ENCODE peak calls at places on chromosomes 16 and 17, in five cellular contexts. F, X, T, V and M are unnamed samples.

GRCh38 chr17:56785997-56786680 is 47.6 kb downstream of the C17orf67 start:
- DNase-seq in F (no peak), X (no peak), T (no peak), V (no peak), M (no peak)

GRCh38 chr16:53666816-53667415 is 36.7 kb downstream of the RPGRIP1L start:
- DNase-seq in F (no peak), X (no peak), T (no peak), V (no peak), M (no peak)

GRCh38 chr17:63293310-63293709 is 152.8 kb downstream of the CYB561 start:
- DNase-seq in F (no peak), X (no peak), T (no peak), V (no peak), M (no peak)

GRCh38 chr17:78411241-78411855 is 32.9 kb downstream of the PGS1 start:
- DNase-seq in F (no peak), X (no peak), T (no peak), V (peak; percentile 42), M (no peak)

GRCh38 chr17:975321-975982 is 4.1 kb downstream of the NXN start:
- DNase-seq in F (no peak), X (no peak), T (no peak), V (no peak), M (no peak)

GRCh38 chr17:57986841-57987581 is 1.0 kb downstream of the VEZF1 start:
- DNase-seq in F (peak; percentile 84), X (peak; percentile 57), T (no peak), V (peak; percentile 28), M (no peak)

GRCh38 chr17:67377727-67378443 is 804 bp downstream of the PITPNC1 start:
- DNase-seq in F (peak; percentile 79), X (peak; percentile 60), T (peak; percentile 76), V (peak; percentile 64), M (no peak)

GRCh38 chr16:50280932-50281331 is 14.6 kb downstream of the ADCY7 start:
- DNase-seq in F (no peak), X (no peak), T (peak; percentile 62), V (no peak), M (no peak)

GRCh38 chr16:58678269-58678668 is 6.3 kb downstream of the SLC38A7 start:
- DNase-seq in F (no peak), X (no peak), T (no peak), V (no peak), M (no peak)

GRCh38 chr17:28744104-28744801 is 442 bp downstream of the TRAF4 start:
- DNase-seq in F (peak; percentile 91), X (peak; percentile 68), T (no peak), V (peak; percentile 87), M (no peak)

GRCh38 chr17:27665549-27665948 is 34.6 kb downstream of the LGALS9 start:
- DNase-seq in F (no peak), X (no peak), T (no peak), V (no peak), M (no peak)

GRCh38 chr16:11667824-11668589 is at the start of gene SNN:
- DNase-seq in F (peak; percentile 92), X (peak; percentile 86), T (peak; percentile 91), V (peak; percentile 99), M (no peak)

GRCh38 chr16:78443780-78444422 is 344.4 kb downstream of the WWOX start:
- DNase-seq in F (no peak), X (no peak), T (no peak), V (no peak), M (no peak)

GRCh38 chr17:11490171-11490760 is 108.0 kb upstream of the DNAH9 start:
- DNase-seq in F (no peak), X (no peak), T (no peak), V (no peak), M (no peak)

GRCh38 chr16:88700636-88701482 is 5.3 kb downstream of the RNF166 start:
- DNase-seq in F (no peak), X (peak; percentile 97), T (peak; percentile 93), V (peak; percentile 77), M (peak; percentile 90)

GRCh38 chr16:7910116-7910515 is 577.5 kb downstream of the RBFOX1 start:
- DNase-seq in F (no peak), X (no peak), T (no peak), V (no peak), M (no peak)

GRCh38 chr17:1473170-1473569 is 17.1 kb upstream of the CRK start:
- DNase-seq in F (no peak), X (peak; percentile 31), T (no peak), V (no peak), M (no peak)

GRCh38 chr17:40122466-40122943 is 734 bp downstream of the MSL1 start:
- DNase-seq in F (peak; percentile 70), X (no peak), T (no peak), V (peak; percentile 77), M (no peak)

GRCh38 chr16:4615389-4616046 is 830 bp upstream of the UBALD1 start:
- DNase-seq in F (no peak), X (peak; percentile 26), T (no peak), V (no peak), M (no peak)

GRCh38 chr16:19008770-19009169 is 25.0 kb downstream of the TMC7 start:
- DNase-seq in F (no peak), X (no peak), T (no peak), V (no peak), M (no peak)

GRCh38 chr17:31484821-31485220 is 93.3 kb downstream of the RAB11FIP4 start:
- DNase-seq in F (no peak), X (no peak), T (no peak), V (no peak), M (no peak)

GRCh38 chr16:88376835-88377726 is 5.7 kb upstream of the ZNF469 start:
- DNase-seq in F (no peak), X (no peak), T (no peak), V (no peak), M (no peak)

GRCh38 chr17:57178839-57179238 is 77.5 kb upstream of the MSI2 start:
- DNase-seq in F (no peak), X (no peak), T (no peak), V (no peak), M (no peak)

GRCh38 chr16:21301168-21301894 is 23.2 kb upstream of the CRYM start:
- DNase-seq in F (peak; percentile 83), X (no peak), T (peak; percentile 91), V (peak; percentile 90), M (no peak)

GRCh38 chr17:65022751-65023421 is 33.7 kb downstream of the GNA13 start:
- DNase-seq in F (no peak), X (no peak), T (no peak), V (no peak), M (no peak)

GRCh38 chr17:38554430-38555350 is 51.1 kb downstream of the SRCIN1 start:
- DNase-seq in F (no peak), X (no peak), T (no peak), V (no peak), M (no peak)

GRCh38 chr17:75146597-75146996 is 7.7 kb downstream of the JPT1 start:
- DNase-seq in F (no peak), X (no peak), T (no peak), V (no peak), M (no peak)

GRCh38 chr17:681738-682137 is 32.9 kb downstream of the VPS53 start:
- DNase-seq in F (peak; percentile 56), X (no peak), T (no peak), V (no peak), M (no peak)

GRCh38 chr17:82257473-82257872 is 16.0 kb downstream of the CSNK1D start:
- DNase-seq in F (peak; percentile 73), X (peak; percentile 74), T (no peak), V (peak; percentile 62), M (no peak)

GRCh38 chr16:56319391-56319790 is 106.0 kb downstream of the AMFR start:
- DNase-seq in F (no peak), X (no peak), T (no peak), V (no peak), M (no peak)

GRCh38 chr16:56316545-56316944 is 108.8 kb downstream of the AMFR start:
- DNase-seq in F (peak; percentile 11), X (no peak), T (no peak), V (no peak), M (no peak)

GRCh38 chr16:56320081-56320480 is 105.3 kb downstream of the AMFR start:
- DNase-seq in F (no peak), X (no peak), T (no peak), V (no peak), M (no peak)

GRCh38 chr16:56315955-56316354 is 109.4 kb downstream of the AMFR start:
- DNase-seq in F (no peak), X (no peak), T (no peak), V (no peak), M (no peak)

GRCh38 chr16:56317998-56318912 is 107.1 kb downstream of the AMFR start:
- DNase-seq in F (peak; percentile 80), X (peak; percentile 79), T (peak; percentile 85), V (peak; percentile 95), M (no peak)
- H3K4me3 ChIP-seq in F (no peak overlapping the region), X (peak overlapping the region; percentile 30), T (peak overlapping the region; percentile 28), V (no peak overlapping the region), M (peak overlapping the region; percentile 40)

DNA sequence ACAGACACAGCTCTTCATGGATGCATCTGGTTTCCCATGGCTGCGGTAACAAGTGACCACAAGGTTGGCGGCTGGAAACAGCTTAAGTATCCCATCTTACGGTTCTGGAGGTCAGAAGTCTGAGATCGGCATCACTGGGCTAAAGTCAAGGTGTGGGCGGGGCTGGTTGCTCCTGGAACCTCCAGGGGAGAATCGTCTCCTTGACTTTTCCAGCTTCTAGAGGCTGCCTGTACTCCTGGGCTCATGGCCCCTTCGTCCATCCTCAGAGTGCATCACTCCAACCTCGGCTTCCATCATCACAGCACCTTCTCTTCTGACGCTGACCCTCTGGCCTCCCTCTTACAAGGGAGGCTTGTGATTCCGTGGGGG is 12.9 kb upstream of the CRISPLD2 start:
- DNase-seq in F (no peak), X (no peak), T (no peak), V (no peak), M (no peak)
- H3K4me3 ChIP-seq in F (no peak overlapping the region), X (no peak overlapping the region), T (no peak overlapping the region), V (peak overlapping the region; percentile 24), M (peak overlapping the region; percentile 41)

DNA sequence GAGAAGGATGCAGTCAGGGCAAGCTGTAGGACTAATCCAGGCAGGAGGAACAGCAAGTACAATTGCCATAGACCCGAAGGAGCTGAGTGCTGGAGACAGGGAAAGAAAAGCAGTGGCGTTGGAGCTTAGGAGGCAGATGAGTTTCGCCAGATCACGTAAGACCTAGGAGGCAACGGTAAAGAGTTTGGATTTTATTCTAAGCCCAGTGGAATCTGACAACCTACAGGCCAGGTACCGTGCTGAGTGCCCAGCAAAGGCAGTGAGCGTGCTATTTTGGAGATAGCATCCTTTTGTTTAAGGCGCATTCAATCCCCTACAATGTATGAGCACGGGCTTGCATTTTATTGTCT is 1.2 kb downstream of the USP43 start:
- DNase-seq in F (peak; percentile 51), X (no peak), T (no peak), V (no peak), M (no peak)
- H3K4me3 ChIP-seq in F (peak overlapping the region; percentile 60), X (no peak overlapping the region), T (peak overlapping the region; percentile 69), V (no peak overlapping the region), M (peak overlapping the region; percentile 79)

GRCh38 chr17:79609616-79610150 is 1.2 kb downstream of the RBFOX3 start:
- DNase-seq in F (peak; percentile 24), X (no peak), T (no peak), V (no peak), M (no peak)
- H3K4me3 ChIP-seq in F (no peak overlapping the region), X (no peak overlapping the region), T (no peak overlapping the region), V (no peak overlapping the region), M (peak overlapping the region; percentile 22)